ENCODE peak calls at places on chromosomes 12 and 14, in seven cellular contexts. One of them, this sample, is unnamed.

GRCh38 chr14:65229431-65230286 is 127.3 kb upstream of the MAX start:
- DNase-seq in tibial nerve: no peak
- DNase-seq in body of pancreas: peak; percentile 38
- DNase-seq in GM12892: peak; percentile 26
- DNase-seq in heart left ventricle: peak; percentile 45
- DNase-seq in IMR-90: no peak
- DNase-seq in transverse colon: peak; percentile 49
- DNase-seq in this sample: no peak

GRCh38 chr14:39350866-39351265 is 81.4 kb downstream of the FBXO33 start:
- DNase-seq in tibial nerve: no peak
- DNase-seq in body of pancreas: no peak
- DNase-seq in GM12892: no peak
- DNase-seq in heart left ventricle: no peak
- DNase-seq in IMR-90: no peak
- DNase-seq in transverse colon: no peak
- DNase-seq in this sample: no peak

GRCh38 chr14:64786296-64787149 is 82.3 kb downstream of the PLEKHG3 start:
- DNase-seq in tibial nerve: no peak
- DNase-seq in body of pancreas: no peak
- DNase-seq in GM12892: no peak
- DNase-seq in heart left ventricle: peak; percentile 38
- DNase-seq in IMR-90: peak; percentile 56
- DNase-seq in transverse colon: no peak
- DNase-seq in this sample: no peak

GRCh38 chr12:50242751-50243191 is 40.5 kb downstream of the LIMA1 start:
- DNase-seq in tibial nerve: no peak
- DNase-seq in body of pancreas: no peak
- DNase-seq in GM12892: no peak
- DNase-seq in heart left ventricle: no peak
- DNase-seq in IMR-90: peak; percentile 83
- DNase-seq in transverse colon: no peak
- DNase-seq in this sample: no peak

GRCh38 chr14:92254786-92255185 is 68.2 kb upstream of the SLC24A4 start:
- DNase-seq in tibial nerve: peak; percentile 22
- DNase-seq in body of pancreas: peak; percentile 25
- DNase-seq in GM12892: no peak
- DNase-seq in heart left ventricle: peak; percentile 56
- DNase-seq in IMR-90: peak; percentile 45
- DNase-seq in transverse colon: peak; percentile 16
- DNase-seq in this sample: no peak

GRCh38 chr12:88258396-88258795 is 116.3 kb downstream of the TMTC3 start:
- DNase-seq in tibial nerve: no peak
- DNase-seq in body of pancreas: no peak
- DNase-seq in GM12892: no peak
- DNase-seq in heart left ventricle: no peak
- DNase-seq in IMR-90: peak; percentile 47
- DNase-seq in transverse colon: no peak
- DNase-seq in this sample: no peak

GRCh38 chr12:107657133-107657532 is 28.5 kb upstream of the PWP1 start:
- DNase-seq in tibial nerve: no peak
- DNase-seq in body of pancreas: no peak
- DNase-seq in GM12892: no peak
- DNase-seq in heart left ventricle: no peak
- DNase-seq in IMR-90: no peak
- DNase-seq in transverse colon: no peak
- DNase-seq in this sample: no peak

GRCh38 chr14:24837280-24838046 is 203.5 kb upstream of the GZMB start:
- DNase-seq in tibial nerve: no peak
- DNase-seq in body of pancreas: no peak
- DNase-seq in GM12892: no peak
- DNase-seq in heart left ventricle: no peak
- DNase-seq in IMR-90: peak; percentile 53
- DNase-seq in transverse colon: no peak
- DNase-seq in this sample: no peak

GRCh38 chr14:56650977-56651376 is 71.4 kb downstream of the TMEM260 start:
- DNase-seq in tibial nerve: no peak
- DNase-seq in body of pancreas: no peak
- DNase-seq in GM12892: no peak
- DNase-seq in heart left ventricle: no peak
- DNase-seq in IMR-90: no peak
- DNase-seq in transverse colon: no peak
- DNase-seq in this sample: no peak

DNA sequence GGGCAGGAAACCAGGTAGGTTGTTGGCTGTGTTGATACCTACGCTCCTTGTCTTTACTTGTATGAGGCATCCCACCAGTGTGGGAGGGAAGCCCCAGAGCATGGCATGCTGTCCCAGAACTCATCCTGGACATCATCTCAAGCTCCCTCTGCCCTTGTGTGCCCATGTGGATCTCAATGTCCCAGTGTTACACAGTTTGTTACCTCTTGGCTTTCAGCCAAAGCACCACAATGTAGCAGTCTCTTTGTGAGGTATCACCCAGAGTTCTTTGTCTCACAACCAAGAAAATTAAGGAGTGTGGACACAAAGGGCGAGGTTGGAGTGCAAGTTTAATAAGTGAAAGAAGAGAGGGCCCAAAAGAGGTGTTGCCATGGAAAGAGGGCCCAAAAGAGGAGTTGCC is 43.1 kb upstream of the CDKN3 start:
- DNase-seq in tibial nerve: no peak
- DNase-seq in body of pancreas: no peak
- DNase-seq in GM12892: no peak
- DNase-seq in heart left ventricle: no peak
- DNase-seq in IMR-90: no peak
- DNase-seq in transverse colon: no peak
- DNase-seq in this sample: peak; percentile 11
- TF ChIP-seq POLR2A in tibial nerve: no peak
- TF ChIP-seq POLR2A in body of pancreas: no peak
- TF ChIP-seq POLR2A in GM12892: no peak
- TF ChIP-seq POLR2A in heart left ventricle: no peak
- TF ChIP-seq POLR2A in IMR-90: no peak
- TF ChIP-seq POLR2A in transverse colon: no peak
- TF ChIP-seq POLR2A in this sample: no peak

GRCh38 chr12:124995200-124995961 is 1.9 kb downstream of the BRI3BP start:
- DNase-seq in tibial nerve: no peak
- DNase-seq in body of pancreas: no peak
- DNase-seq in GM12892: no peak
- DNase-seq in heart left ventricle: no peak
- DNase-seq in IMR-90: no peak
- DNase-seq in transverse colon: peak; percentile 38
- DNase-seq in this sample: peak; percentile 77

GRCh38 chr12:124998705-124999104 is 5.3 kb downstream of the BRI3BP start:
- DNase-seq in tibial nerve: no peak
- DNase-seq in body of pancreas: no peak
- DNase-seq in GM12892: no peak
- DNase-seq in heart left ventricle: no peak
- DNase-seq in IMR-90: no peak
- DNase-seq in transverse colon: no peak
- DNase-seq in this sample: no peak

GRCh38 chr12:124993568-124994434 is at the start of gene BRI3BP:
- DNase-seq in tibial nerve: no peak
- DNase-seq in body of pancreas: peak; percentile 64
- DNase-seq in GM12892: peak; percentile 48
- DNase-seq in heart left ventricle: peak; percentile 56
- DNase-seq in IMR-90: peak; percentile 37
- DNase-seq in transverse colon: peak; percentile 81
- DNase-seq in this sample: peak; percentile 86

GRCh38 chr12:124994435-124994975 is 1.1 kb downstream of the BRI3BP start:
- DNase-seq in tibial nerve: no peak
- DNase-seq in body of pancreas: peak; percentile 25
- DNase-seq in GM12892: no peak
- DNase-seq in heart left ventricle: no peak
- DNase-seq in IMR-90: no peak
- DNase-seq in transverse colon: peak; percentile 81
- DNase-seq in this sample: peak; percentile 100

DNA sequence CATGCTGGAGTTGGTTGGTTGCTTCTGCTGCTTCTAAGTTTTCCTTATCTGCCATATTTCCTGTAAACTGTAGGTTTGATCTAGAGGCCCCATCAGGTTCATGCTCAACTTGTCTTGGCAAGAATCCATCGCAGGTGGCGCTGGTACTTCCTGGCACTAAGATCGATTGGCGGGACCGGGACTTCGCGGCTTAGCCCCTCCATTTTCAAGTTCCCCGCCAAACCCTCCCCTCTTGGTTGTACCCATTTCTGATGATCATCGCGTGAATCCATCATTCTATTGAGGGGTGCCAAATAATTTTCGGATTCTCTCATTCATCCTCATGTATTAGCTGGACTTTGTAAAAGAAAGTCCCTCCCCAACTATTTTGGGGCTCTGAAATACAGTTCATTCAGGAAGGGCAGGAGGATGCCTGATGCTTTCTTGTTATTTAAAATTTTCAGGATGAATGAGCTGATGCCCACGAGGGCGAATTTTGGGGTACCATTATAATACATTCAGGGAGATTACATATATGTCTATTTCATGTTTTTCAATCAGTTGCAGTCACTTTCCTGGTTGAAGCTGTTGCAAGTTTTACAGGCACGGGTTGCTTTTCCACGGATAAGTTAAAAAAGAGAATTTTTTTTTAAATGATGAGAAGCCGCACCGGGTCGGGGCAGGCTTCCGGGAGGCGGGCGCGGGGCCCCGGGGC is 424 bp upstream of the BRI3BP start:
- DNase-seq in tibial nerve: no peak
- DNase-seq in body of pancreas: peak; percentile 85
- DNase-seq in GM12892: no peak
- DNase-seq in heart left ventricle: no peak
- DNase-seq in IMR-90: peak; percentile 24
- DNase-seq in transverse colon: peak; percentile 87
- DNase-seq in this sample: peak; percentile 98
- TF ChIP-seq POLR2A in tibial nerve: no peak
- TF ChIP-seq POLR2A in body of pancreas: no peak
- TF ChIP-seq POLR2A in GM12892: no peak
- TF ChIP-seq POLR2A in heart left ventricle: no peak
- TF ChIP-seq POLR2A in IMR-90: no peak
- TF ChIP-seq POLR2A in transverse colon: no peak
- TF ChIP-seq POLR2A in this sample: no peak

DNA sequence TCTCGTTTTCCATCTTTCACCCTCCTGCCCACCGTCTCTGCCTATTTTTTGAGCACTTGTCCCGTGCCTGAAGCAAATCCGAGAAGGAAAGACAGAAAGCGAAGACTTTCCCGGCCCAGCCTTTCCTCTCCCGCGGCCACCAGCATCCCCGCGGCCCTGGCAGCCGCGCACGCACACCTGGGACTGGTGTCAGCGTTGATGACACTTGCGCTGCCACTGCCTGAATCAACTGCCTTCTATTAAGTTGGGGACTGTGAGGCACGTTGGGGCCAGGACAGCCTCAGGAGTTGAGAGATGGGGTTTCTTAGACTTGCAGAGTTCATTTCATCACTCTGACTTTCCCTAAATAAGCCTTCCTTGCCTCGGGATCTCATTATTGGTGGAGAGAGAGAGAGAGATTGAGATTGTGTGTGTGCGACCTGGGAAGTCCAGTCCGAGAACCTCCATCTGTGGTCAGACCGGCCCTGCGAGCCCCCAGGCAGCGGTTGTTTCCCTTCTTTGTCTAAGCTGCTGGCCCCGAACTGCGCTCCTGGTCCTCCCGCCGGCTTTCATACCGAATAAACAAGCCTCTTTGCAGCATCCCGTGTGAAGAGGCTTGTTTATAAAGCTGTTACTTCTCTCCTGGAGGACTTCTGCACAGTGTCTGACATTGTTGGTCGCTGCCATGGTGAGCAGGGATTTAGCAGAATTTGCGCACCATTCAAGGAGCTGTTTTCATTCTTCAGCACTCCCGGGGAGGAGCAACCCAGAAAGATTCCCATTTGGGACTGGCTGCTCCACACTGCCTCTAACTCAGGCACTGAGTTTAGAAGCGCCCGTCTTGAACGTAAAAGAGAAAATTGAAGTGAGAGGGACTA is 1.5 kb downstream of the PDZRN4 start:
- DNase-seq in tibial nerve: peak; percentile 12
- DNase-seq in body of pancreas: no peak
- DNase-seq in GM12892: no peak
- DNase-seq in heart left ventricle: no peak
- DNase-seq in IMR-90: no peak
- DNase-seq in transverse colon: peak; percentile 16
- DNase-seq in this sample: no peak
- TF ChIP-seq POLR2A in tibial nerve: no peak
- TF ChIP-seq POLR2A in body of pancreas: no peak
- TF ChIP-seq POLR2A in GM12892: no peak
- TF ChIP-seq POLR2A in heart left ventricle: no peak
- TF ChIP-seq POLR2A in IMR-90: no peak
- TF ChIP-seq POLR2A in transverse colon: peak; percentile 23
- TF ChIP-seq POLR2A in this sample: no peak

GRCh38 chr12:26937863-26938659 is at the start of the genes FGFR1OP2 and INTS13:
- DNase-seq in tibial nerve: peak; percentile 99
- DNase-seq in body of pancreas: peak; percentile 99
- DNase-seq in GM12892: peak; percentile 72
- DNase-seq in heart left ventricle: peak; percentile 100
- DNase-seq in IMR-90: peak; percentile 99
- DNase-seq in transverse colon: peak; percentile 99
- DNase-seq in this sample: peak; percentile 100
- TF ChIP-seq POLR2A in tibial nerve: peak; percentile 97
- TF ChIP-seq POLR2A in body of pancreas: peak; percentile 98
- TF ChIP-seq POLR2A in GM12892: peak; percentile 95
- TF ChIP-seq POLR2A in heart left ventricle: peak; percentile 77
- TF ChIP-seq POLR2A in IMR-90: peak; percentile 97
- TF ChIP-seq POLR2A in transverse colon: peak; percentile 97
- TF ChIP-seq POLR2A in this sample: peak; percentile 98

DNA sequence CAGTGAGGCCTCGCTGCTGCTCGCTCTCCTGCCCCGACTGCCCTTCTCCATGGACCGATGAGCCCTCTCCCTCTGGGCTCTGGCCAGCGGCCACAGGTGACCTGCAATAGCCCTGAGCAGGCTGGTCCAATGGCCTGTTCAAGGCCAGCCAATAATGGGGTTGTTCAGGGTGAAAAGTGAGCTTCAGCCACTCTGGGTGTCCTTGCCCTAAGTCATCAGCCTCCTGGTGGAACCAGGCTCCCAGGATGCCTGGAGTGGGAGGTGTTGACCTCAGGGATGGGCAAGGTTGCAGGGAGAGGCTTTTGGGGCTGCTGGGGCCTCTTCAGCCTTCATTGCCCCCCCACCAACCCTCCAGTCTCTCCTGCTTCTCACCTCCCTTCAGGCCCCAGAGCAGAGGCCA is 79.7 kb downstream of the RFLNA start:
- DNase-seq in tibial nerve: no peak
- DNase-seq in body of pancreas: no peak
- DNase-seq in GM12892: no peak
- DNase-seq in heart left ventricle: no peak
- DNase-seq in IMR-90: no peak
- DNase-seq in transverse colon: no peak
- DNase-seq in this sample: no peak
- TF ChIP-seq POLR2A in tibial nerve: no peak
- TF ChIP-seq POLR2A in body of pancreas: no peak
- TF ChIP-seq POLR2A in GM12892: no peak
- TF ChIP-seq POLR2A in heart left ventricle: no peak
- TF ChIP-seq POLR2A in IMR-90: no peak
- TF ChIP-seq POLR2A in transverse colon: no peak
- TF ChIP-seq POLR2A in this sample: no peak

GRCh38 chr12:110281549-110282342 is 699 bp downstream of the ATP2A2 start:
- DNase-seq in tibial nerve: peak; percentile 16
- DNase-seq in body of pancreas: peak; percentile 55
- DNase-seq in GM12892: peak; percentile 60
- DNase-seq in heart left ventricle: peak; percentile 51
- DNase-seq in IMR-90: peak; percentile 55
- DNase-seq in transverse colon: peak; percentile 59
- DNase-seq in this sample: peak; percentile 87
- TF ChIP-seq POLR2A in tibial nerve: no peak
- TF ChIP-seq POLR2A in body of pancreas: peak; percentile 12
- TF ChIP-seq POLR2A in GM12892: peak; percentile 67
- TF ChIP-seq POLR2A in heart left ventricle: no peak
- TF ChIP-seq POLR2A in IMR-90: no peak
- TF ChIP-seq POLR2A in transverse colon: peak; percentile 40
- TF ChIP-seq POLR2A in this sample: peak; percentile 19

This sample was measured in NB4.